ENCODE peak calls at places on chromosomes 3 and 15, in five cellular contexts. U is T-helper 17 cell; E is gastroesophageal sphincter; J is effector memory CD8-positive, alpha-beta T cell; W is memory B cell. B is an unnamed sample.

GRCh38 chr3:171295502-171296373 is 164.5 kb downstream of the TNIK start:
- ATAC-seq in U (no peak), E (peak; percentile 87), J (no peak), W (no peak), B (no peak)

GRCh38 chr3:100973594-100973993 is 19.6 kb downstream of the ABI3BP start:
- ATAC-seq in U (no peak), E (no peak), J (no peak), W (no peak), B (no peak)

GRCh38 chr3:12727937-12728336 is 31.1 kb downstream of the TMEM40 start:
- ATAC-seq in U (no peak), E (no peak), J (no peak), W (no peak), B (no peak)

GRCh38 chr15:96171271-96171739 is 159.2 kb upstream of the NR2F2 start:
- ATAC-seq in U (no peak), E (no peak), J (no peak), W (no peak), B (no peak)

GRCh38 chr3:126883241-126883640 is 99.7 kb upstream of the PLXNA1 start:
- ATAC-seq in U (no peak), E (no peak), J (no peak), W (no peak), B (no peak)

GRCh38 chr15:31197497-31198414 is 96.2 kb upstream of the TRPM1 start:
- ATAC-seq in U (peak; percentile 68), E (no peak), J (peak; percentile 71), W (peak; percentile 38), B (no peak)

GRCh38 chr3:188390347-188390718 is 236.4 kb downstream of the LPP start:
- ATAC-seq in U (peak; percentile 16), E (no peak), J (no peak), W (peak; percentile 29), B (peak; percentile 13)

GRCh38 chr3:53180305-53181023 is 19.5 kb downstream of the PRKCD start:
- ATAC-seq in U (peak; percentile 85), E (no peak), J (peak; percentile 59), W (peak; percentile 100), B (peak; percentile 57)

GRCh38 chr3:133885241-133885711 is 10.4 kb downstream of the RAB6B start:
- ATAC-seq in U (no peak), E (no peak), J (no peak), W (no peak), B (no peak)

GRCh38 chr3:101884776-101885175 is 35.5 kb downstream of the NFKBIZ start:
- ATAC-seq in U (no peak), E (no peak), J (no peak), W (no peak), B (peak; percentile 66)